ENCODE peak calls at places on chromosomes 12 and 14, in six cellular contexts. D is endodermal cell, K is BJ, H is uterus, W is lower leg skin, R is testis. E is an unnamed sample.

GRCh38 chr12:85920324-85920947 is 46.3 kb downstream of the NTS start:
- DNase-seq in D (no peak), K (no peak), H (no peak), W (no peak), R (no peak), E (no peak)

GRCh38 chr12:110349521-110350151 is 53.9 kb downstream of the ANAPC7 start:
- DNase-seq in D (no peak), K (no peak), H (no peak), W (no peak), R (peak; percentile 59), E (no peak)

GRCh38 chr12:43676183-43676813 is 82.3 kb downstream of the PUS7L start:
- DNase-seq in D (peak; percentile 81), K (no peak), H (no peak), W (no peak), R (peak; percentile 36), E (no peak)

GRCh38 chr14:76546426-76547221 is 170.7 kb downstream of the ESRRB start:
- DNase-seq in D (peak; percentile 92), K (no peak), H (no peak), W (no peak), R (peak; percentile 76), E (no peak)

GRCh38 chr12:25875661-25876060 is 82.8 kb upstream of the RASSF8 start:
- DNase-seq in D (no peak), K (no peak), H (no peak), W (no peak), R (no peak), E (no peak)

GRCh38 chr12:103272949-103273348 is 222.8 kb downstream of the C12orf42 start:
- DNase-seq in D (no peak), K (no peak), H (no peak), W (no peak), R (no peak), E (no peak)

GRCh38 chr12:12696562-12697383 is 790 bp upstream of the GPR19 start:
- DNase-seq in D (peak; percentile 95), K (peak; percentile 29), H (peak; percentile 89), W (peak; percentile 89), R (peak; percentile 92), E (peak; percentile 89)

GRCh38 chr14:24441485-24441884 is 1.1 kb downstream of the SDR39U1 start:
- DNase-seq in D (no peak), K (no peak), H (no peak), W (no peak), R (no peak), E (no peak)

GRCh38 chr14:59849371-59850130 is 21.0 kb downstream of the RTN1 start:
- DNase-seq in D (no peak), K (no peak), H (no peak), W (no peak), R (no peak), E (no peak)

GRCh38 chr14:35985504-35986218 is 159.5 kb downstream of the BRMS1L start:
- DNase-seq in D (no peak), K (no peak), H (no peak), W (no peak), R (no peak), E (no peak)

GRCh38 chr12:107415066-107415465 is 270.5 kb upstream of the PWP1 start:
- DNase-seq in D (no peak), K (peak; percentile 26), H (no peak), W (no peak), R (no peak), E (no peak)

GRCh38 chr12:132672678-132673077 is 14.5 kb downstream of the POLE start:
- DNase-seq in D (no peak), K (no peak), H (no peak), W (no peak), R (no peak), E (no peak)

GRCh38 chr14:55446127-55446736 is 5.8 kb upstream of the TBPL2 start:
- DNase-seq in D (peak; percentile 90), K (no peak), H (no peak), W (peak; percentile 60), R (peak; percentile 85), E (peak; percentile 70)

GRCh38 chr12:23049180-23049579 is 424.2 kb downstream of the ETNK1 start:
- DNase-seq in D (no peak), K (no peak), H (no peak), W (no peak), R (no peak), E (no peak)

GRCh38 chr12:67663121-67663520 is 14.6 kb downstream of the DYRK2 start:
- DNase-seq in D (no peak), K (peak; percentile 90), H (no peak), W (no peak), R (no peak), E (no peak)

GRCh38 chr12:19437996-19438395 is 1.3 kb upstream of the AEBP2 start:
- DNase-seq in D (no peak), K (no peak), H (no peak), W (no peak), R (no peak), E (no peak)

GRCh38 chr14:32702571-32702970 is 236.1 kb upstream of the NPAS3 start:
- DNase-seq in D (peak; percentile 84), K (no peak), H (peak; percentile 43), W (peak; percentile 31), R (peak; percentile 58), E (peak; percentile 64)

GRCh38 chr14:52464175-52464574 is 88.1 kb downstream of the TXNDC16 start:
- DNase-seq in D (no peak), K (no peak), H (no peak), W (no peak), R (no peak), E (no peak)

GRCh38 chr14:68668531-68668930 is 124.3 kb downstream of the ZFP36L1 start:
- DNase-seq in D (no peak), K (no peak), H (no peak), W (no peak), R (no peak), E (no peak)

GRCh38 chr14:100471451-100472093 is 115.6 kb downstream of the BEGAIN start:
- DNase-seq in D (no peak), K (no peak), H (no peak), W (no peak), R (no peak), E (no peak)

GRCh38 chr12:25107920-25108319 is 87.0 kb downstream of the DNAI7 start:
- DNase-seq in D (no peak), K (no peak), H (no peak), W (no peak), R (no peak), E (no peak)

GRCh38 chr14:99751539-99752485 is 41.4 kb upstream of the EML1 start:
- DNase-seq in D (no peak), K (peak; percentile 57), H (no peak), W (no peak), R (no peak), E (no peak)

GRCh38 chr12:107681836-107682820 is 3.5 kb upstream of the PWP1 start:
- DNase-seq in D (peak; percentile 46), K (no peak), H (no peak), W (no peak), R (no peak), E (no peak)

GRCh38 chr12:115182239-115182638 is 498.3 kb upstream of the TBX3 start:
- DNase-seq in D (no peak), K (no peak), H (no peak), W (no peak), R (no peak), E (no peak)
- H3K4me3 ChIP-seq in D (no peak overlapping the region), K (no peak overlapping the region), H (no peak overlapping the region), W (no peak overlapping the region), R (no peak overlapping the region), E (no peak overlapping the region)

GRCh38 chr12:81627336-81628189 is 131.6 kb downstream of the PPFIA2 start:
- DNase-seq in D (no peak), K (no peak), H (no peak), W (no peak), R (peak; percentile 16), E (no peak)
- TF ChIP-seq CTCF in D (peak; percentile 87), K (peak; percentile 63), H (peak; percentile 44), W (no peak), R (peak; percentile 35), E (peak; percentile 54)

GRCh38 chr14:104602933-104603325 is 1.6 kb downstream of the TMEM179 start:
- DNase-seq in D (no peak), K (no peak), H (no peak), W (no peak), R (no peak), E (no peak)

GRCh38 chr14:104602315-104602932 is 2.1 kb downstream of the TMEM179 start:
- DNase-seq in D (peak; percentile 20), K (no peak), H (no peak), W (no peak), R (no peak), E (no peak)

GRCh38 chr14:104601786-104602185 is 2.8 kb downstream of the TMEM179 start:
- DNase-seq in D (no peak), K (no peak), H (no peak), W (no peak), R (no peak), E (no peak)

GRCh38 chr14:104603623-104604401 is 760 bp downstream of the TMEM179 start:
- DNase-seq in D (no peak), K (no peak), H (no peak), W (no peak), R (no peak), E (no peak)

DNA sequence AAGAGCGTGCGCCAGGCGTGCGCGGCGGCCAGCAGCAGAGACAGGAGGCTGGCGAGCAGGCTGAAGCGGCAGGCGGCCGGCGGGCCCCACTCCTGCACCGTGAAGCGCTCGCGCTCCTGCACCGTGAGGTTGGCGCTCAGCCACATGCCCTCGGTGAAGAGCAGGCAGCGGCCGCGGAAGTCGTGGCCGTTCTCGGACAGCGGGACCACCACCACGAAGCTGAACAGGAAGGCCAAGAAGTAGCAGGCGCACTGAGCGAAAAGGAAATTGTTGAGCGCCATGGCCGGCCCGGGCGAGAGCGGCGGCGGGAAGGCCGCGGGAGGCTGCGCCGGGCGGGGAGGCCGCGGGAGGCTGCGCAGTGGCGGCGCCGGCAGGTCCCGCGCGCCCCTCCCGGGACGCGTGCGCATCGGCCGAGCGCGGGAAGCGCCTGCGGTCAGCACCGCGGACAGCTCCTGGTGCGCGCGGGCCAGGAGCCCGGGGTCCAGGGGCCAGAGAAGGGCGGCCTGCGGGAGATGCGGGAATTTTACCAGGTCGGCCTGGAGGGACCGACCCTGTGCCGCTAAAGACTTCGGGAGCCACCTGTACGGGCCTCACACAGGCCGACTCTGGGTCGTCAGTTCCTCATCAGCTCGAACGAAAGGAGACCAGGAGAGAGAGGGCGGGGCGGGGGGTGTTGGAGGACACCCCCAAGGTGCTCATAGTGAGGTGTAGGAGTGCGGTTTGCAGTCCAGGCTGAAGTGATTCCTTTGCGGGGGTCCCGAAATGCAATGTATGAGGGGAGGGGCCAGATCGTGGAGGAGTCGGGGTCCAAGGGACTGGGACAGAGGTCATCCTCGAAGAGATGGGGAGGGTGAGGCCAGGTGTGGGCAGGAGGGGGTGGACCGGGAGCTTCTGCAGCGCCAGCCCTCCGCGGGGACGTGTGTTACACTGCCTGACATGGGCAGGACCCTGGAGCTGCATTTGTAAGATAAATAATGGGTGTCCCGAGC is at the start of gene TMEM179:
- DNase-seq in D (peak; percentile 91), K (no peak), H (no peak), W (no peak), R (peak; percentile 53), E (no peak)
- H3K4me3 ChIP-seq in D (peak within 1 kb of the TSS; percentile 73), K (no peak within 1 kb of the TSS), H (no peak within 1 kb of the TSS), W (no peak within 1 kb of the TSS), R (peak within 1 kb of the TSS; percentile 47), E (peak within 1 kb of the TSS; percentile 39)

DNA sequence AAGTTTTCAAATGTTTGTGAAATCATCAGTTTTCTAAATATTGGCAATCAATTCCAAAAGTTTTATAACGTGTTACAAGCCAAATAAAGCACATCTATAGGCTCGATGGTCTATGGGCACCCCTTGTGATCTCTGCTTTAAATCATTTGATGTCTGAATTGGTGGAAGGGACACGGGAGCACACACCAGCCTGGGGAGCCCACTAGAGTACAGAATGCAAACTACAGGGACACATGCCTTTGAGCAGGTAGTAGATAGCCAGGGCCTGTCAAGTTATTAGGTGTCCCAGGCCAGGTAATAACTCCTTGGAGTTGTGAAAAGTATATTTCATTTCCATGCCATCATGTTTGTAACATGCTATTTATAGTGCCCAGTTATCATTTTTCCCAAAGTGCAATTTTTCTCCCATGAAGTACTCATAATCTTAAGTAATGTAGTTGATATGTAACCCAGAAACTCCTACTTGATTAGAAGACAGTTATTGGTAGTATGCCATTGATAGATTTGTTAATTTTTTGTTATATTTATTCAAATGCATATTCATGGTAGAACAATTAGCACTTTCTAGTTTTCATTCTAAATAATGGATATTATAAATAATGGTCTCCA is 97.0 kb upstream of the FGD4 start:
- DNase-seq in D (peak; percentile 85), K (no peak), H (no peak), W (no peak), R (no peak), E (no peak)
- TF ChIP-seq CTCF in D (peak; percentile 99), K (peak; percentile 47), H (peak; percentile 8), W (no peak), R (no peak), E (peak; percentile 60)

E was measured in right atrium auricular region.